ENCODE peak calls at places on chromosomes 5 and 9, in six cellular contexts. P, L, Q, W, U and O are unnamed samples.

GRCh38 chr9:27362447-27363210 is 65.7 kb upstream of the EQTN start:
- DNase-seq in W (no peak), U (no peak), L (no peak), P (no peak), Q (no peak), O (no peak)

GRCh38 chr5:102511666-102512065 is 12.9 kb upstream of the SLCO6A1 start:
- DNase-seq in U (no peak), P (no peak), W (no peak), L (no peak), Q (peak; percentile 63), O (no peak)

GRCh38 chr9:87765521-87765920 is 39.6 kb downstream of the CTSL start:
- DNase-seq in Q (no peak), P (no peak), U (no peak), L (no peak), W (no peak), O (no peak)

GRCh38 chr5:2910401-2911175 is 159.1 kb upstream of the IRX2 start:
- DNase-seq in U (no peak), W (no peak), P (no peak), Q (peak; percentile 53), L (no peak), O (no peak)

GRCh38 chr9:126149661-126150060 is 177.0 kb upstream of the MVB12B start:
- DNase-seq in W (peak; percentile 10), U (no peak), P (no peak), Q (peak; percentile 43), L (no peak), O (no peak)

GRCh38 chr5:134445841-134446818 is 34.4 kb upstream of the CDKN2AIPNL start:
- DNase-seq in P (no peak), U (no peak), L (no peak), Q (no peak), W (no peak), O (no peak)

GRCh38 chr9:114289106-114289505 is 33.8 kb upstream of the ORM1 start:
- DNase-seq in U (no peak), Q (no peak), W (no peak), L (peak; percentile 5), P (no peak), O (no peak)

GRCh38 chr5:149760700-149761187 is 30.6 kb downstream of the PPARGC1B start:
- DNase-seq in Q (no peak), W (no peak), L (no peak), U (no peak), P (peak; percentile 19), O (no peak)

GRCh38 chr5:68172314-68172713 is 43.2 kb upstream of the PIK3R1 start:
- DNase-seq in P (no peak), Q (no peak), U (no peak), W (no peak), L (peak; percentile 73), O (no peak)

GRCh38 chr9:121567142-121568100 is 67.8 kb upstream of the GGTA1 start:
- DNase-seq in W (no peak), L (no peak), U (no peak), Q (peak; percentile 69), P (no peak), O (no peak)

DNA sequence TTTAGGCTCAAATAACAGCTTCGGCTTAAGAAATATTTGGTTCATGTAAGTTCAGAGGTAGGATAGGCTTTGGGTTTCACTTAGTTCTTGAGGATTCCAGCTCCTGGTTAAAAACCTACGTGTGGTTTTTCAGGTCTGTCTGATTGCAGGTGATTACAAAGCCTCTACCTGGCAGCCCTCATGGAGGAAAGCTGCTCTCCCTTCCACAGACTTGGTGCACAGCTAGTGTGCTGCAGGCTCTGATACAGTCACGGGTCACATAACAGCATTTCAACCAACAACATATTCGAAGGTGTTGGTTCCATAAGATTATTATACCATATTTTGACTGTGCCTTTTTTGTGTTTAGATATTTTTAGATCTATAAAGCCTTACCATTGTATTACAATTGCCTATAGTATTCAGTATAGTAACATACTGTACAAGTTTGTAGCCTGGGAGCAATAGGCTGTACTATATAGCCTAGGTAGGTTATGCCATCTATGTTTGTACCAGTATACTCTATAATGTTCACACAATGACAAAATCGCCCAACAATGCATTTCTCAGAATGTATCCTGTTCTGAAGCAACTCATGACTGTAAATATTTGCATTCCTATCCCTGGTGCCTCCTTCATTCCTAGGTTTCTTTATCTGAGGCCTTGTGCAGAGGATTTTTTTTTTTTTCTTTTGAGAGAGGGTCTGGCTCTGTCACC is 8.0 kb upstream of the DCP2 start:
- DNase-seq in P (peak; percentile 62), W (no peak), U (no peak), L (no peak), Q (no peak), O (no peak)
- H3K27ac ChIP-seq in P (peak overlapping the region; percentile 68), W (no peak overlapping the region), U (no peak overlapping the region), L (no peak overlapping the region), Q (no peak overlapping the region), O (no peak overlapping the region)

DNA sequence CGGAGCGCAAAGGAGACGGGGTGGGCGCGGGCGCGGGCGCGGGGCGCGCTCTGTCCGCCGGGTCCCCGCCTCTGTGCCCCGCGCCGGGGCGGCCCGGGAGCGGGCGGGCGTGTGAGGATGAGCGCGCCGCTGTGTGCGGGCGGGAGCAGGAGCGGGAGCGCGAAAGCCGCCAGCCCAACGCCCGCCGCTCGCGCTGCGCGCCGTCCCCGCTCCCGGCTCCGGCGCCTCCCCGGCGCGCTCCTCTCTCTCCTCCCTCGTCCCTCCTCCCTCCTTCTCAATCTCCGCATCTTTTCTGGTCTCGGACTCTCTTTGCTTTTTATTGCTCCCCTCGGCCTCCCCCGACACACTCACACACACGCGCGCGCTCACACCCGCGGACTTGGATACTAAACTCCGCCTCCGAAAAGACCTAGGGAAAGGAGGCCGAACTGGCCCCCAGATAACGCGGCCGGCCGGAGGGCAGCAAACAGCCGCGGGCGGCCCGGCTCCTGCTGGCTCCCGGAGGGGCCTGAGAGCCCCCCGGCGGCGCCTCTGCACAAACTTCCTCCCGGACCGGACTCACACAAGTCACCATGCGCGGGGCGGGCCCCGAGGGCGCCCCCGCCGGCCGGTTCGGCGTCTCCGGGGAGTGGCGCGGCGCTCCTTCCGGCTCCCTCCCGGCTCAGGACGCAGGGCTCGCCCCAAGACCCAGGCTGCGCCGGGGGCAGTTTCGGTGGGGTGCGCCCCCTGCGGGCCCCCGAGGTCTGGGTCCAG is at the start of gene FIBCD1:
- DNase-seq in U (no peak), P (peak; percentile 73), Q (no peak), L (no peak), W (peak; percentile 71), O (no peak)
- H3K9me3 ChIP-seq in U (no peaks in the 10 kb centered on the region), P (no peaks in the 10 kb centered on the region), Q (no peaks in the 10 kb centered on the region), L (no peaks in the 10 kb centered on the region), W (no peaks in the 10 kb centered on the region), O (no peaks in the 10 kb centered on the region)

DNA sequence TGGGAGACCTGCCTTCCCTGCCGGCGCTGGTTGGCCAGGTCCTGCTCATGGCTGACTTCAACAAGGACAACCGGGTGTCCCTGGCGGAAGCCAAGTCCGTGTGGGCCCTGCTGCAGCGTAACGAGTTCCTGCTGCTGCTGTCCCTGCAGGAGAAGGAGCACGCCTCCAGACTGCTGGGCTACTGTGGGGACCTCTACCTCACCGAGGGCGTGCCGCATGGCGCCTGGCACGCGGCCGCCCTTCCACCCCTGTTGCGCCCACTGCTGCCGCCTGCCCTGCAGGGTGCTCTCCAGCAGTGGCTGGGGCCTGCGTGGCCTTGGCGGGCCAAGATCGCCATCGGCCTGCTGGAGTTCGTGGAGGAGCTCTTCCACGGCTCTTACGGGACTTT is 10.6 kb downstream of the DIPK1B start:
- DNase-seq in Q (no peak), W (no peak), L (no peak), U (no peak), P (peak; percentile 53), O (no peak)
- H3K4me1 ChIP-seq in Q (no peaks in the 10 kb centered on the region), W (peaks cover 10% of the 10 kb centered on the region), L (peaks cover 81% of the 10 kb centered on the region), U (peaks cover 6% of the 10 kb centered on the region), P (peaks cover 75% of the 10 kb centered on the region), O (peaks cover 16% of the 10 kb centered on the region)

DNA sequence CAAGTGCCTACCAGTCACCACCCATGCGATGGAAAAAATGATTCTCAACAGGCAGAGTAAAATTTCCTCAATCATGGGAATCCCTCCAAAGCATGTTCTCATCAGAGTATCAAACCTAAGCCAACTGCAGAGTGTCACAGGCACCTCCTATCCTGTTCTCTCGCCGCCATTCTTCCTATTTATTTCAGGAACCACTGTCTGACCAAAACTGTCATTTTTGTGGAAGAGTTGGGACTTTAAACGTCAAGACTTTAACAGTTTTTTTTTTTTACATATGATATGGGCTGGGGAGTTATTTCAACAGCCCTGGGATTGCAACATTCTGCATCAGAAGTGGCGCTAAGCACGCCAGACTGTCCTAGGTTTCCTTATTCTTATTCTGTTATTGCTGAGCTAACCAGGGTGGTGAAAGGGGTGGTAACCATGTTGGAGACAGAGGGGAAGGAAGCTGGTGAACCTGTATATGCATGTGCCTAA is 29.5 kb downstream of the PFDN1 start:
- DNase-seq in P (no peak), W (no peak), Q (no peak), L (no peak), U (no peak), O (no peak)
- H3K27ac ChIP-seq in P (no peak overlapping the region), W (no peak overlapping the region), Q (peak overlapping the region; percentile 49), L (peak overlapping the region; percentile 37), U (no peak overlapping the region), O (no peak overlapping the region)

DNA sequence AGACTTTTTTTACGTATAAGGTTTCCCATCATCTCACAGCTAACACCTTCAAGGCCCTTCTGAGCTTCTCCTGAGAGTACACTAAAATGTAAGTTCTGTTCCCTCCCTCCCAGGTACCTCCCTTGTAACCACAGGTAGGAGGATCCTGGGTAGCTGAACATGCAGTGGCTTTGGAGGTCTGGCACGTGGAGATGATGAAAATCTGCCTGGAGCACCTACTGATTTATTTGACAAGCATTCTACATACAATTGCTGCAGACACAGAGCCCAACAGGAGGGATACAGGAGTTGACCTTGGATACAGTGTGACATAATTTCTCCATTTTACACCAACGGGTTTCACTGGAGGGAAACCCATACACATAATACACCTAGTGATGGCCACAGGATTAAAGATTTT is 478.7 kb downstream of the SEMA5A start:
- DNase-seq in P (no peak), U (no peak), Q (no peak), W (no peak), L (no peak), O (no peak)
- H3K9me3 ChIP-seq in P (no peaks in the 10 kb centered on the region), U (no peaks in the 10 kb centered on the region), Q (no peaks in the 10 kb centered on the region), W (no peaks in the 10 kb centered on the region), L (no peaks in the 10 kb centered on the region), O (no peaks in the 10 kb centered on the region)

DNA sequence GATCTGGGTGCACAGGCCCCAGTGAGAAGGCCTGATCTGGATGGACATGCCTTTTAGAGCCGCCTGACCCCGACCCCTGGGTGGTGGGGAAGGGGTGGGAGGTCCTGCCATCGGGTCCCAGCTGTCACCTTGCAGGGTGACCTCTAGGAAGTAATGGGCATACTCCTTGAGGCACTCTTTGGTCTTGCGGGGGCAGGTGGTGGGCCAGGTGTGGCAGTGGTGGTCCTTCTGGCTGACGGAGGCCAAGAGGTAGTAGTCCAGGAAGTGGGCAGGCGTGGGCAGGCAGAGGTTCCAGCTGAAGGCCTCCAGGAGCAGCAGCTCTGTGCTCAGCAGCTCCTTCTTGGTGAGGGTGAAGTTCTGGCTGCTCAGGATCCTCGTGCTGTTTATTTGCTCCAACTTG is 30.0 kb downstream of the FABP6 start:
- DNase-seq in Q (no peak), L (no peak), P (no peak), U (no peak), W (no peak), O (no peak)
- H3K4me1 ChIP-seq in Q (no peaks in the 10 kb centered on the region), L (peaks cover 15% of the 10 kb centered on the region), P (no peaks in the 10 kb centered on the region), U (peaks cover 12% of the 10 kb centered on the region), W (peaks cover 14% of the 10 kb centered on the region), O (no peaks in the 10 kb centered on the region)

GRCh38 chr9:569276-569675 is 272.2 kb upstream of the DMRT1 start:
- DNase-seq in U (no peak), L (no peak), Q (no peak), P (no peak), W (no peak), O (no peak)
- H3K27ac ChIP-seq in U (no peak overlapping the region), L (no peak overlapping the region), Q (peak overlapping the region; percentile 76), P (no peak overlapping the region), W (no peak overlapping the region), O (no peak overlapping the region)